ENCODE peak calls at places on chromosomes 11 and 22, in six cellular contexts. B is CD8-positive, alpha-beta memory T cell; M is neuronal stem cell; T is adrenal gland; I is endodermal cell; Y is heart right ventricle. U is an unnamed sample.

GRCh38 chr11:105780781-105781525 is 171.1 kb downstream of the GRIA4 start:
- DNase-seq in I (no peak), B (no peak), M (no peak), T (no peak), Y (no peak), U (no peak)

GRCh38 chr11:101748572-101748971 is 164.8 kb upstream of the TRPC6 start:
- DNase-seq in M (no peak), T (no peak), B (no peak), I (no peak), Y (no peak), U (no peak)

GRCh38 chr11:45067966-45068365 is 78.5 kb upstream of the PRDM11 start:
- DNase-seq in T (no peak), I (no peak), B (no peak), M (no peak), Y (no peak), U (no peak)

GRCh38 chr11:14253878-14254277 is 105.1 kb downstream of the RRAS2 start:
- DNase-seq in B (no peak), I (peak), T (no peak), Y (no peak), M (no peak), U (no peak)

GRCh38 chr22:46712288-46712687 is 25.8 kb downstream of the CERK start:
- DNase-seq in I (no peak), M (no peak), T (no peak), B (no peak), Y (no peak), U (no peak)

GRCh38 chr22:19224557-19224956 is 46.0 kb upstream of the SLC25A1 start:
- DNase-seq in B (no peak), I (no peak), Y (no peak), M (no peak), T (no peak), U (no peak)

GRCh38 chr22:25742918-25743708 is 1.1 kb downstream of the MYO18B start:
- DNase-seq in B (no peak), T (no peak), M (no peak), I (no peak), Y (no peak), U (no peak)

GRCh38 chr22:41557401-41558240 is 3.2 kb upstream of the CSDC2 start:
- DNase-seq in B (no peak), I (peak), T (peak), Y (peak), M (no peak), U (peak)

GRCh38 chr11:134385774-134386565 is 26.1 kb downstream of the B3GAT1 start:
- DNase-seq in T (no peak), M (no peak), I (no peak), Y (no peak), B (no peak), U (no peak)

GRCh38 chr11:125073616-125074483 is 10.7 kb downstream of the SLC37A2 start:
- DNase-seq in T (no peak), Y (no peak), I (peak), M (no peak), B (no peak), U (no peak)

GRCh38 chr11:26137651-26138050 is 194.3 kb upstream of the ANO3 start:
- DNase-seq in I (no peak), T (no peak), Y (no peak), B (no peak), M (no peak), U (no peak)

GRCh38 chr11:26227311-26227710 is 104.6 kb upstream of the ANO3 start:
- DNase-seq in Y (no peak), I (no peak), T (no peak), M (no peak), B (no peak), U (no peak)

GRCh38 chr22:45484742-45485141 is 17.9 kb upstream of the FBLN1 start:
- DNase-seq in B (no peak), M (no peak), Y (no peak), I (no peak), T (no peak), U (no peak)
- H3K4me3 ChIP-seq in B (no peak), M (no peak), Y (no peak), I (no peak), T (no peak), U (no peak)

GRCh38 chr22:30289126-30289979 is at the start of gene CASTOR1:
- DNase-seq in Y (peak), I (peak), M (peak), T (peak), B (peak), U (peak)
- H3K27ac ChIP-seq in Y (peak), I (peak), M (no peak), T (peak), B (peak), U (no peak)

GRCh38 chr11:64341851-64342791 is 2.1 kb downstream of the CCDC88B start:
- DNase-seq in I (peak), T (peak), Y (peak), M (peak), B (peak), U (peak)
- H3K4me3 ChIP-seq in I (peak), T (peak), Y (peak), M (peak), B (peak), U (peak)

DNA sequence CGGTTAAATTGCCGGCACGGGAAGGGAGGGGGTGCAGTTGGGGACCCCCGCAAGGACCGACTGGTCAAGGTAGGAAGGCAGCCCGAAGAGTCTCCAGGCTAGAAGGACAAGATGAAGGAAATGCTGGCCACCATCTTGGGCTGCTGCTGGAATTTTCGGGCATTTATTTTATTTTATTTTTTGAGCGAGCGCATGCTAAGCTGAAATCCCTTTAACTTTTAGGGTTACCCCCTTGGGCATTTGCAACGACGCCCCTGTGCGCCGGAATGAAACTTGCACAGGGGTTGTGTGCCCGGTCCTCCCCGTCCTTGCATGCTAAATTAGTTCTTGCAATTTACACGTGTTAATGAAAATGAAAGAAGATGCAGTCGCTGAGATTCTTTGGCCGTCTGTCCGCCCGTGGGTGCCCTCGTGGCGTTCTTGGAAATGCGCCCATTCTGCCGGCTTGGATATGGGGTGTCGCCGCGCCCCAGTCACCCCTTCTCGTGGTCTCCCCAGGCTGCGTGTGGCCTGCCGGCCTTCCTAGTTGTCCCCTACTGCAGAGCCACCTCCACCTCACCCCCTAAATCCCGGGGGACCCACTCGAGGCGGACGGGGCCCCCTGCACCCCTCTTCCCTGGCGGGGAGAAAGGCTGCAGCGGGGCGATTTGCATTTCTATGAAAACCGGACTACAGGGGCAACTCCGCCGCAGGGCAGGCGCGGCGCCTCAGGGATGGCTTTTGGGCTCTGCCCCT is 529 bp upstream of the CCND1 start:
- DNase-seq in M (no peak), B (no peak), Y (no peak), T (peak), I (peak), U (no peak)
- H3K27ac ChIP-seq in M (peak), B (no peak), Y (peak), T (peak), I (peak), U (peak)

U was measured in SJSA1.